ENCODE peak calls at places on chromosomes 6 and 20, in ten cellular contexts. T is HTR-8/SVneo; Y is fibroblast of lung; W is NCI-H510A; B is LoVo; K is adrenal gland; R is mesendoderm; A is Kasumi-1; F is activated CD4-positive, alpha-beta T cell treated with anti-CD3 and anti-CD28 coated beads for 24 hours; E is KG1. M is an unnamed sample.

GRCh38 chr6:107653183-107653580 is 163.3 kb downstream of the SOBP start:
- DNase-seq in E (no peak), A (no peak), B (no peak), K (peak), F (no peak), W (no peak), T (no peak), R (no peak), Y (no peak), M (no peak)

GRCh38 chr6:168093071-168093505 is 14.1 kb upstream of the FRMD1 start:
- DNase-seq in F (no peak), T (no peak), Y (no peak), E (no peak), B (no peak), W (no peak), R (no peak), A (no peak), K (no peak), M (no peak)

GRCh38 chr6:46015119-46015968 is at the start of gene CLIC5:
- DNase-seq in R (peak), E (no peak), Y (no peak), A (no peak), W (peak), B (peak), T (no peak), K (no peak), F (no peak), M (no peak)

GRCh38 chr20:62788607-62789006 is 7.7 kb upstream of the MRGBP start:
- DNase-seq in K (no peak), Y (no peak), T (no peak), R (no peak), A (no peak), F (no peak), E (no peak), W (no peak), B (no peak), M (no peak)

GRCh38 chr6:116099036-116099435 is 1.6 kb upstream of the NT5DC1 start:
- DNase-seq in Y (no peak), R (no peak), E (no peak), B (no peak), F (no peak), T (no peak), K (no peak), A (no peak), W (no peak), M (no peak)

GRCh38 chr20:4016349-4017050 is 1.1 kb upstream of the RNF24 start:
- DNase-seq in Y (no peak), R (no peak), B (no peak), A (no peak), K (no peak), E (no peak), T (no peak), W (no peak), F (no peak), M (no peak)

GRCh38 chr6:9272671-9273070 is 837.3 kb upstream of the SLC35B3 start:
- DNase-seq in F (no peak), E (no peak), Y (no peak), B (no peak), T (no peak), R (no peak), A (no peak), W (no peak), K (no peak), M (no peak)

GRCh38 chr20:1474325-1474724 is 7.7 kb upstream of the NSFL1C start:
- DNase-seq in A (no peak), E (no peak), F (no peak), B (no peak), W (no peak), K (no peak), Y (no peak), T (no peak), R (no peak), M (no peak)

GRCh38 chr6:3919849-3920248 is 70.7 kb downstream of the FAM50B start:
- DNase-seq in A (no peak), W (no peak), F (no peak), T (no peak), Y (no peak), E (no peak), K (no peak), B (no peak), R (peak), M (no peak)

GRCh38 chr6:170449835-170450753 is 103.0 kb downstream of the PSMB1 start:
- DNase-seq in A (no peak), E (no peak), R (no peak), Y (no peak), W (no peak), F (no peak), B (no peak), T (no peak), K (peak), M (no peak)

GRCh38 chr6:40906759-40907158 is 132.3 kb downstream of the UNC5CL start:
- DNase-seq in F (no peak), W (no peak), A (no peak), K (no peak), E (no peak), R (no peak), T (peak), Y (no peak), B (peak), M (peak)

GRCh38 chr6:6891074-6891754 is 216.5 kb upstream of the RREB1 start:
- DNase-seq in W (peak), R (no peak), B (no peak), A (no peak), K (no peak), Y (no peak), F (no peak), E (no peak), T (no peak), M (no peak)

GRCh38 chr6:31175961-31176360 is 5.5 kb upstream of the POU5F1 start:
- DNase-seq in F (no peak), B (no peak), Y (peak), T (peak), A (no peak), K (no peak), W (no peak), R (peak), E (no peak), M (no peak)

GRCh38 chr6:42984924-42985475 is 630 bp downstream of the PPP2R5D start:
- DNase-seq in F (no peak), A (peak), W (no peak), K (no peak), Y (peak), R (peak), B (no peak), E (no peak), T (no peak), M (no peak)

M was measured in dermis microvascular lymphatic vessel endothelial cell.